ENCODE peak calls at places on chromosomes 12 and 14, in seven cellular contexts. Z is naive thymus-derived CD4-positive, alpha-beta T cell; Q is kidney glomerular epithelial cell; G is NCI-H748 treated with DMSO at 0.1 percent for 48 hours; P is endothelial cell; N is GM19239; T is fibroblast of lung. I is an unnamed sample.

GRCh38 chr12:46263140-46264017 is 5.5 kb downstream of the SLC38A1 start:
- DNase-seq in Z (no peak), T (peak), N (no peak), Q (no peak), P (no peak), G (no peak), I (no peak)

GRCh38 chr12:52774629-52775250 is 2.4 kb downstream of the KRT76 start:
- DNase-seq in Q (peak), T (no peak), P (no peak), Z (no peak), G (no peak), N (no peak), I (no peak)

GRCh38 chr12:53750812-53751335 is 905 bp downstream of the CISTR start:
- DNase-seq in G (peak), P (no peak), T (no peak), Z (no peak), N (no peak), Q (no peak), I (no peak)

GRCh38 chr14:42293180-42293579 is 686.5 kb downstream of the LRFN5 start:
- DNase-seq in Z (no peak), G (no peak), Q (no peak), P (no peak), N (no peak), T (no peak), I (no peak)

GRCh38 chr14:36973806-36974442 is 198.5 kb downstream of the SLC25A21 start:
- DNase-seq in G (no peak), N (no peak), T (peak), Z (no peak), Q (peak), P (no peak), I (no peak)

GRCh38 chr12:23221066-23221465 is 596.1 kb downstream of the ETNK1 start:
- DNase-seq in N (no peak), P (peak), G (no peak), Z (no peak), Q (no peak), T (peak), I (peak)

GRCh38 chr12:121038861-121039654 is at the start of gene OASL:
- DNase-seq in Z (peak), G (no peak), P (no peak), Q (peak), T (peak), N (peak), I (no peak)

GRCh38 chr12:6752181-6752930 is 585 bp downstream of the MLF2 start:
- DNase-seq in Q (peak), Z (no peak), N (no peak), P (peak), T (peak), G (no peak), I (peak)

GRCh38 chr12:122080149-122081107 is 1.9 kb downstream of the MLXIP start:
- DNase-seq in G (peak), Q (peak), P (no peak), N (no peak), Z (no peak), T (peak), I (no peak)